ENCODE peak calls at places on chromosomes 5 and 9, in seven cellular contexts. One of them, this sample, is unnamed.

GRCh38 chr5:2003206-2003605 is 120.5 kb upstream of the IRX4 start:
- DNase-seq in dorsolateral prefrontal cortex: no peak
- DNase-seq in pancreas: no peak
- DNase-seq in cerebellar cortex: no peak
- DNase-seq in stimulated activated CD4-positive, alpha-beta T cell treated with anti-CD3 and anti-CD28 coated beads, Interleukin-15, amount 100 ng/mL, for 24 hours: no peak
- DNase-seq in NCI-H510A treated with DMSO at 0.1 percent for 48 hours: no peak
- DNase-seq in MCF 10A: no peak
- DNase-seq in this sample: no peak

GRCh38 chr5:56829137-56829536 is 13.8 kb downstream of the MAP3K1 start:
- DNase-seq in dorsolateral prefrontal cortex: no peak
- DNase-seq in pancreas: no peak
- DNase-seq in cerebellar cortex: no peak
- DNase-seq in stimulated activated CD4-positive, alpha-beta T cell treated with anti-CD3 and anti-CD28 coated beads, Interleukin-15, amount 100 ng/mL, for 24 hours: peak; percentile 78
- DNase-seq in NCI-H510A treated with DMSO at 0.1 percent for 48 hours: no peak
- DNase-seq in MCF 10A: peak; percentile 68
- DNase-seq in this sample: no peak

GRCh38 chr9:132584616-132585560 is 2.5 kb downstream of the BARHL1 start:
- DNase-seq in dorsolateral prefrontal cortex: no peak
- DNase-seq in pancreas: no peak
- DNase-seq in cerebellar cortex: peak; percentile 43
- DNase-seq in stimulated activated CD4-positive, alpha-beta T cell treated with anti-CD3 and anti-CD28 coated beads, Interleukin-15, amount 100 ng/mL, for 24 hours: no peak
- DNase-seq in NCI-H510A treated with DMSO at 0.1 percent for 48 hours: no peak
- DNase-seq in MCF 10A: peak; percentile 21
- DNase-seq in this sample: peak; percentile 80

GRCh38 chr5:14202462-14202861 is 59.3 kb downstream of the TRIO start:
- DNase-seq in dorsolateral prefrontal cortex: no peak
- DNase-seq in pancreas: no peak
- DNase-seq in cerebellar cortex: no peak
- DNase-seq in stimulated activated CD4-positive, alpha-beta T cell treated with anti-CD3 and anti-CD28 coated beads, Interleukin-15, amount 100 ng/mL, for 24 hours: no peak
- DNase-seq in NCI-H510A treated with DMSO at 0.1 percent for 48 hours: no peak
- DNase-seq in MCF 10A: no peak
- DNase-seq in this sample: no peak

GRCh38 chr5:56155085-56155484 is 78.0 kb downstream of the ANKRD55 start:
- DNase-seq in dorsolateral prefrontal cortex: no peak
- DNase-seq in pancreas: no peak
- DNase-seq in cerebellar cortex: no peak
- DNase-seq in stimulated activated CD4-positive, alpha-beta T cell treated with anti-CD3 and anti-CD28 coated beads, Interleukin-15, amount 100 ng/mL, for 24 hours: no peak
- DNase-seq in NCI-H510A treated with DMSO at 0.1 percent for 48 hours: no peak
- DNase-seq in MCF 10A: no peak
- DNase-seq in this sample: no peak

GRCh38 chr5:129996896-129997295 is 92.6 kb downstream of the CHSY3 start:
- DNase-seq in dorsolateral prefrontal cortex: no peak
- DNase-seq in pancreas: no peak
- DNase-seq in cerebellar cortex: no peak
- DNase-seq in stimulated activated CD4-positive, alpha-beta T cell treated with anti-CD3 and anti-CD28 coated beads, Interleukin-15, amount 100 ng/mL, for 24 hours: no peak
- DNase-seq in NCI-H510A treated with DMSO at 0.1 percent for 48 hours: no peak
- DNase-seq in MCF 10A: no peak
- DNase-seq in this sample: no peak

GRCh38 chr9:110712955-110713354 is 44.4 kb downstream of the MUSK start:
- DNase-seq in dorsolateral prefrontal cortex: no peak
- DNase-seq in pancreas: no peak
- DNase-seq in cerebellar cortex: no peak
- DNase-seq in stimulated activated CD4-positive, alpha-beta T cell treated with anti-CD3 and anti-CD28 coated beads, Interleukin-15, amount 100 ng/mL, for 24 hours: no peak
- DNase-seq in NCI-H510A treated with DMSO at 0.1 percent for 48 hours: no peak
- DNase-seq in MCF 10A: no peak
- DNase-seq in this sample: no peak

GRCh38 chr5:90878081-90878480 is 319.5 kb downstream of the ADGRV1 start:
- DNase-seq in dorsolateral prefrontal cortex: no peak
- DNase-seq in pancreas: no peak
- DNase-seq in cerebellar cortex: no peak
- DNase-seq in stimulated activated CD4-positive, alpha-beta T cell treated with anti-CD3 and anti-CD28 coated beads, Interleukin-15, amount 100 ng/mL, for 24 hours: no peak
- DNase-seq in NCI-H510A treated with DMSO at 0.1 percent for 48 hours: no peak
- DNase-seq in MCF 10A: no peak
- DNase-seq in this sample: no peak

GRCh38 chr5:34598177-34598794 is 57.8 kb upstream of the RAI14 start:
- DNase-seq in dorsolateral prefrontal cortex: no peak
- DNase-seq in pancreas: no peak
- DNase-seq in cerebellar cortex: peak; percentile 64
- DNase-seq in stimulated activated CD4-positive, alpha-beta T cell treated with anti-CD3 and anti-CD28 coated beads, Interleukin-15, amount 100 ng/mL, for 24 hours: no peak
- DNase-seq in NCI-H510A treated with DMSO at 0.1 percent for 48 hours: no peak
- DNase-seq in MCF 10A: peak; percentile 93
- DNase-seq in this sample: no peak

GRCh38 chr5:1784197-1785050 is 15.2 kb downstream of the MRPL36 start:
- DNase-seq in dorsolateral prefrontal cortex: no peak
- DNase-seq in pancreas: no peak
- DNase-seq in cerebellar cortex: no peak
- DNase-seq in stimulated activated CD4-positive, alpha-beta T cell treated with anti-CD3 and anti-CD28 coated beads, Interleukin-15, amount 100 ng/mL, for 24 hours: no peak
- DNase-seq in NCI-H510A treated with DMSO at 0.1 percent for 48 hours: no peak
- DNase-seq in MCF 10A: no peak
- DNase-seq in this sample: no peak

This sample was measured in 8988T.